ENCODE peak calls at places on chromosomes 5 and 9, in ten cellular contexts. H is hepatocyte, T is H9, E is astrocyte, Z is GM12878, A is neural progenitor cell, I is IMR-90, O is OCI-LY7, J is fibroblast of lung, D is GM23248. U is an unnamed sample.

GRCh38 chr9:34123682-34124081 is 2.8 kb downstream of the DCAF12 start:
- DNase-seq in H (no peak), T (no peak), E (no peak), Z (peak), A (no peak), I (no peak), O (peak), J (no peak), D (no peak), U (no peak)

GRCh38 chr9:21904371-21904770 is 89.8 kb downstream of the CDKN2A start:
- DNase-seq in H (no peak), T (no peak), E (peak), Z (no peak), A (no peak), I (peak), O (no peak), J (no peak), D (peak), U (no peak)

GRCh38 chr5:157204765-157205164 is 24.1 kb downstream of the ITK start:
- DNase-seq in H (no peak), T (no peak), E (no peak), Z (no peak), A (no peak), I (no peak), O (peak), J (no peak), D (no peak), U (no peak)

GRCh38 chr5:5677738-5678137 is 255.3 kb downstream of the ICE1 start:
- DNase-seq in H (no peak), T (no peak), E (no peak), Z (no peak), A (no peak), I (no peak), O (no peak), J (no peak), D (no peak), U (no peak)

GRCh38 chr5:177071671-177072385 is 14.9 kb upstream of the FGFR4 start:
- DNase-seq in H (peak), T (peak), E (peak), Z (peak), A (peak), I (peak), O (peak), J (peak), D (peak), U (peak)

GRCh38 chr9:132789706-132790105 is 88.4 kb downstream of the AK8 start:
- DNase-seq in H (no peak), T (no peak), E (no peak), Z (no peak), A (no peak), I (no peak), O (no peak), J (no peak), D (no peak), U (no peak)

GRCh38 chr5:170861855-170862766 is at the start of gene RANBP17:
- DNase-seq in H (peak), T (peak), E (peak), Z (no peak), A (peak), I (peak), O (no peak), J (peak), D (peak), U (peak)

GRCh38 chr9:21789541-21790037 is 12.8 kb upstream of the MTAP start:
- DNase-seq in H (peak), T (peak), E (peak), Z (peak), A (peak), I (peak), O (peak), J (peak), D (peak), U (peak)

GRCh38 chr9:32823101-32823500 is 39.8 kb downstream of the TMEM215 start:
- DNase-seq in H (no peak), T (no peak), E (no peak), Z (no peak), A (no peak), I (no peak), O (no peak), J (no peak), D (no peak), U (no peak)

GRCh38 chr9:107488400-107489143 is 997 bp downstream of the KLF4 start:
- DNase-seq in H (peak), T (peak), E (peak), Z (no peak), A (peak), I (peak), O (no peak), J (peak), D (peak), U (peak)

GRCh38 chr5:59093329-59093728 is 510.5 kb downstream of the RAB3C start:
- DNase-seq in H (no peak), T (no peak), E (no peak), Z (no peak), A (no peak), I (peak), O (no peak), J (peak), D (no peak), U (no peak)
- H2AFZ ChIP-seq in H (no peak), T (no peak), E (no peak), Z (no peak), A (no peak), I (no peak), O (no peak), J (peak), D (no peak), U (peak)

GRCh38 chr5:181133610-181134231 is 2.8 kb upstream of the OR2V1 start:
- DNase-seq in H (peak), T (no peak), E (peak), Z (no peak), A (no peak), I (peak), O (no peak), J (peak), D (peak), U (no peak)
- H2AFZ ChIP-seq in H (no peak), T (no peak), E (no peak), Z (no peak), A (no peak), I (peak), O (no peak), J (no peak), D (no peak), U (peak)

GRCh38 chr9:130687615-130688014 is 6.0 kb upstream of the EXOSC2 start:
- DNase-seq in H (no peak), T (no peak), E (no peak), Z (no peak), A (no peak), I (no peak), O (no peak), J (no peak), D (no peak), U (no peak)

GRCh38 chr9:130688070-130688469 is 5.5 kb upstream of the EXOSC2 start:
- DNase-seq in H (no peak), T (no peak), E (no peak), Z (no peak), A (no peak), I (no peak), O (no peak), J (no peak), D (no peak), U (no peak)

GRCh38 chr9:130689572-130689936 is 4.0 kb upstream of the EXOSC2 start:
- DNase-seq in H (no peak), T (no peak), E (no peak), Z (no peak), A (no peak), I (no peak), O (no peak), J (no peak), D (no peak), U (no peak)

GRCh38 chr9:130692365-130692764 is 1.2 kb upstream of the EXOSC2 start:
- DNase-seq in H (peak), T (peak), E (no peak), Z (no peak), A (peak), I (no peak), O (no peak), J (no peak), D (peak), U (peak)

DNA sequence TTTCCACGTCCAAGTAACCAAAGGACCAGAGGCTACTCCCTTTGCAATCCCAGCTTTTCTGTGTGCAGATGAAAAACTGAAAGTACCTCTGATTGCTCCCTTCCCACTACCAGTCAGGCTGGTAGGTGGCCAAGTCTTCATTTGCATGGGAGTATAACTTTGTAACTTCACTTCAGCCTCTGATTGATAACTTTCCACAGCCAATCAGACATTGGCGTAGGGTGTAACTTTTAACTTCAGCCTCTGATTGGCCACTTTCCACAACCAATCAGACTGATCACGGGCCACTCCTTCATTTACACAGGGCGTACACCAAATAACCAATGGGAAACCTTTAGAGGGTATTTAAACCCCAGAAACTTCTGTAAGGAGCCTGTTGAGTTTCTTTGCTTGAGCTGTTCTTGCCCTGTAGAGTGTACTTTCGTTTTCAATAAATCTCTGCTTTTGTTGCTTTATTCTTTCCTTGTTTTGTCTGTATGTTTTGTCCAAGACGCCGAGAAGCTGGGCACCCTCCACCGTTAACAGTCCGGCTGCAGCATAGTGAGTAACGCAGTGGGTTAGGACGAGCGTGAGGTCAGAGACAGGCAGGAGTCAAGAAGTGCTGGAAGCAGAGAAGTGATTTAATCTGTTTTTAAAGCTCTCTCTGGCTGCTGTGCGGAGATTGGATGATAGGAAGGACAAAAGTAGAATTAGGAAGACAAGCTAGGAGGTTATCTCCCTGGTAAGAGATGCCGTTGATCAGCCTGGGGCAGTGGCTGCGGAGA is 3.5 kb upstream of the EXOSC2 start:
- DNase-seq in H (peak), T (peak), E (peak), Z (peak), A (peak), I (peak), O (peak), J (peak), D (peak), U (peak)
- H2AFZ ChIP-seq in H (peak), T (no peak), E (peak), Z (peak), A (peak), I (peak), O (peak), J (peak), D (peak), U (no peak)

GRCh38 chr9:5455181-5455580 is 4.8 kb downstream of the CD274 start:
- DNase-seq in H (no peak), T (no peak), E (peak), Z (no peak), A (no peak), I (peak), O (no peak), J (peak), D (peak), U (no peak)
- H2AFZ ChIP-seq in H (no peak), T (no peak), E (no peak), Z (peak), A (no peak), I (no peak), O (no peak), J (peak), D (peak), U (no peak)

DNA sequence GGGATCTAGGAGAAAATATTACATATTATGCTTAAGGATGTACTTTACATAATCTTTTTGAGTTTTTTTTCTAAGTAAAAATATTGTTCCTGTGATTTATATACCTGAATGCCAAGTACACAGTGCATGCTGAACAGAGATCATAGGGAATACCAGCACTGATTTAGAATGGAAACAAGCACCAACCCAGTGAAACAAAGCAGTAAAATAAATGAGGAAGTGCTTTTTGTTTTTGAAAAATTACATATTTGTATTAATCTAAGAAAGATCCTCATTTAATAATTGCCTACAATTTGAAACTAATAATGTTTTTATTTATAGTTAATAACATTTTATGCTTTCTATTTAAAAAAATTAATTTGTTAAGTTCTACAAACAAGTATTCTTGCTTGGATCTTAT is 18.0 kb downstream of the GARNL3 start:
- DNase-seq in H (no peak), T (no peak), E (no peak), Z (no peak), A (no peak), I (no peak), O (no peak), J (no peak), D (no peak), U (no peak)
- H2AFZ ChIP-seq in H (no peak), T (no peak), E (no peak), Z (no peak), A (no peak), I (no peak), O (no peak), J (no peak), D (no peak), U (no peak)

GRCh38 chr5:32991416-32991805 is 280.3 kb downstream of the NPR3 start:
- DNase-seq in H (no peak), T (no peak), E (no peak), Z (no peak), A (no peak), I (no peak), O (no peak), J (no peak), D (no peak), U (no peak)

GRCh38 chr5:32989815-32990214 is 278.7 kb downstream of the NPR3 start:
- DNase-seq in H (no peak), T (no peak), E (no peak), Z (no peak), A (no peak), I (no peak), O (no peak), J (no peak), D (no peak), U (no peak)

GRCh38 chr5:32996336-32996735 is 285.2 kb downstream of the NPR3 start:
- DNase-seq in H (no peak), T (no peak), E (no peak), Z (no peak), A (no peak), I (no peak), O (no peak), J (no peak), D (no peak), U (no peak)

GRCh38 chr5:32984851-32985250 is 273.7 kb downstream of the NPR3 start:
- DNase-seq in H (no peak), T (no peak), E (peak), Z (no peak), A (no peak), I (peak), O (no peak), J (peak), D (peak), U (no peak)

GRCh38 chr5:32990593-32991415 is 279.7 kb downstream of the NPR3 start:
- DNase-seq in H (no peak), T (no peak), E (no peak), Z (no peak), A (no peak), I (no peak), O (no peak), J (no peak), D (no peak), U (no peak)
- H2AFZ ChIP-seq in H (no peak), T (no peak), E (no peak), Z (no peak), A (peak), I (peak), O (no peak), J (no peak), D (no peak), U (peak)

GRCh38 chr5:58745350-58745749 is 162.5 kb downstream of the RAB3C start:
- DNase-seq in H (no peak), T (no peak), E (no peak), Z (no peak), A (no peak), I (no peak), O (no peak), J (no peak), D (no peak), U (peak)
- H2AFZ ChIP-seq in H (no peak), T (no peak), E (no peak), Z (no peak), A (no peak), I (no peak), O (no peak), J (no peak), D (no peak), U (no peak)

GRCh38 chr5:144205141-144205551 is 34.5 kb downstream of the KCTD16 start:
- DNase-seq in H (peak), T (peak), E (peak), Z (no peak), A (peak), I (peak), O (no peak), J (peak), D (peak), U (peak)
- H2AFZ ChIP-seq in H (peak), T (no peak), E (peak), Z (no peak), A (peak), I (peak), O (no peak), J (peak), D (peak), U (peak)

DNA sequence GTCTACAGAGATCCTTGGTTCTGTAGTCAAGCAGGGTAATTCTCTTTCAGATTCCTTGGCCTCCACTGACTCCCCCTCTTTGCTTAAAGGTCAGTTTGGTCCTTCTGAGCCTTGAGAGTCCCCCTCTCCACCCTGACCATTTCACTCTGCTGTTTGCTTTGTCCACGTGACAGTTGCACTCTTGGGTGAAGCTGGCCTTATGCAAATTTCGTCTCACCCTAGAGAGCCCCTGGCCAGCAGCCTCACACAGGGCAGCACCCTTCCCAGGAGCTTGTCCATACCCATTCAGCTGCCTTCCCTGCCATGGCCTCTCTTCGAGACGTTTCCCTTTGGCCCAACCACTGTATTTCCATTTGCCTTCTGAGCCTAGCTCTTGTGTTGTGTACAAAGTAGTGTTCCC is 63.7 kb downstream of the PRKACG start:
- DNase-seq in H (no peak), T (no peak), E (no peak), Z (no peak), A (no peak), I (no peak), O (no peak), J (no peak), D (no peak), U (no peak)
- H2AFZ ChIP-seq in H (no peak), T (no peak), E (no peak), Z (no peak), A (peak), I (no peak), O (peak), J (no peak), D (no peak), U (no peak)

DNA sequence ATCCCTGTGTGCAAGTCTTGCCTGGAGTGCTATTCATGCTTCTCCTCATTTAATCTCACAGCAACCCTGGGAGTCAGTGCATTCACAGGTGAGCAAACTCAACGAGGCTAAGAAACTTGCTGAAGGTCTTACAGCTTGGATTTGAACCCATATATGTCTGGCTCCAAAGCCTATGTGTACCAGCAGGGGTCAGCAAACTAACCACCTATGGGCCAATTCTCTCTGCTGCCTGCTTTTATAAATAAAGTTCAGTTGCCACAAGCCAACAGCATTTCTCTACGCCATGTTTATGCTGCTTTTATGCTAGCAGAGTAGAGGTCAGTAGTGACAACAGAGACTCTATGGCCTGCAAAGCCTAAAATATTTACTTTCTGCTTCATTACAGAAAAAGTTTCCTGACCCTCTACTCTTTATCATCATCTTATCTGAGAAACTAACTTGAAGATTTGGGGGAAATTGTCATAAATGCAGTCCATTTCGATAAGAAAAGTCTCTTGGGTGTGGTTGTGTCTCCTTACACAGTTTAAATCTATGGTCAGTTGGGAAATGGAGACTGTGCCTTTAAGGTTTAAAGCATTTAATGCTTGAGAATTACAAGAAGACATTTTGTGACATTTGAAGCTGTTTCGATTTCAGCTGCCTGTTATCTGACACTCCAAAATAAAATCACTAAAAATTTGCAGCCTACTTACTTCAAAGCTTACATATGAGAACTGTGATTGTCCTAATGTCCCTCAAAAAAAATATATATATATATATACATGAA is 137.7 kb downstream of the PRELID2 start:
- DNase-seq in H (peak), T (peak), E (peak), Z (no peak), A (peak), I (peak), O (peak), J (peak), D (peak), U (peak)
- H2AFZ ChIP-seq in H (no peak), T (no peak), E (no peak), Z (peak), A (no peak), I (no peak), O (peak), J (peak), D (peak), U (no peak)

U was measured in GM23338.